ENCODE peak calls at places on chromosomes 3 and 15, in six cellular contexts. One of them, this sample, is unnamed.

GRCh38 chr3:14573706-14574105 is 33.6 kb upstream of the GRIP2 start:
- DNase-seq in MCF 10A: no peak
- DNase-seq in HTR-8/SVneo: no peak
- DNase-seq in activated naive CD4-positive, alpha-beta T cell treated with anti-CD3 and anti-CD28 coated beads for 36 hours: no peak
- DNase-seq in stimulated activated CD4-positive, alpha-beta T cell treated with anti-CD3 and anti-CD28 coated beads, Interleukin-12 subunit alpha, Interleukin-12 subunit beta, amount 100 ng/mL, for 48 hours: no peak
- DNase-seq in Panc1: no peak
- DNase-seq in this sample: no peak

GRCh38 chr3:183153210-183153950 is 9.2 kb downstream of the LAMP3 start:
- DNase-seq in MCF 10A: no peak
- DNase-seq in HTR-8/SVneo: no peak
- DNase-seq in activated naive CD4-positive, alpha-beta T cell treated with anti-CD3 and anti-CD28 coated beads for 36 hours: no peak
- DNase-seq in stimulated activated CD4-positive, alpha-beta T cell treated with anti-CD3 and anti-CD28 coated beads, Interleukin-12 subunit alpha, Interleukin-12 subunit beta, amount 100 ng/mL, for 48 hours: no peak
- DNase-seq in Panc1: no peak
- DNase-seq in this sample: no peak

GRCh38 chr3:191105418-191105817 is 93.6 kb upstream of the OSTN start:
- DNase-seq in MCF 10A: no peak
- DNase-seq in HTR-8/SVneo: no peak
- DNase-seq in activated naive CD4-positive, alpha-beta T cell treated with anti-CD3 and anti-CD28 coated beads for 36 hours: no peak
- DNase-seq in stimulated activated CD4-positive, alpha-beta T cell treated with anti-CD3 and anti-CD28 coated beads, Interleukin-12 subunit alpha, Interleukin-12 subunit beta, amount 100 ng/mL, for 48 hours: no peak
- DNase-seq in Panc1: no peak
- DNase-seq in this sample: no peak

GRCh38 chr3:144771401-144771870 is 799.8 kb downstream of the DIPK2A start:
- DNase-seq in MCF 10A: no peak
- DNase-seq in HTR-8/SVneo: no peak
- DNase-seq in activated naive CD4-positive, alpha-beta T cell treated with anti-CD3 and anti-CD28 coated beads for 36 hours: no peak
- DNase-seq in stimulated activated CD4-positive, alpha-beta T cell treated with anti-CD3 and anti-CD28 coated beads, Interleukin-12 subunit alpha, Interleukin-12 subunit beta, amount 100 ng/mL, for 48 hours: no peak
- DNase-seq in Panc1: no peak
- DNase-seq in this sample: peak; percentile 72

GRCh38 chr3:68832680-68833079 is 99.7 kb downstream of the TAFA4 start:
- DNase-seq in MCF 10A: no peak
- DNase-seq in HTR-8/SVneo: no peak
- DNase-seq in activated naive CD4-positive, alpha-beta T cell treated with anti-CD3 and anti-CD28 coated beads for 36 hours: no peak
- DNase-seq in stimulated activated CD4-positive, alpha-beta T cell treated with anti-CD3 and anti-CD28 coated beads, Interleukin-12 subunit alpha, Interleukin-12 subunit beta, amount 100 ng/mL, for 48 hours: no peak
- DNase-seq in Panc1: no peak
- DNase-seq in this sample: no peak

GRCh38 chr15:70835415-70835814 is 18.5 kb downstream of the LARP6 start:
- DNase-seq in MCF 10A: no peak
- DNase-seq in HTR-8/SVneo: no peak
- DNase-seq in activated naive CD4-positive, alpha-beta T cell treated with anti-CD3 and anti-CD28 coated beads for 36 hours: no peak
- DNase-seq in stimulated activated CD4-positive, alpha-beta T cell treated with anti-CD3 and anti-CD28 coated beads, Interleukin-12 subunit alpha, Interleukin-12 subunit beta, amount 100 ng/mL, for 48 hours: no peak
- DNase-seq in Panc1: no peak
- DNase-seq in this sample: no peak

GRCh38 chr15:51267714-51268105 is 70.7 kb downstream of the CYP19A1 start:
- DNase-seq in MCF 10A: no peak
- DNase-seq in HTR-8/SVneo: peak; percentile 21
- DNase-seq in activated naive CD4-positive, alpha-beta T cell treated with anti-CD3 and anti-CD28 coated beads for 36 hours: no peak
- DNase-seq in stimulated activated CD4-positive, alpha-beta T cell treated with anti-CD3 and anti-CD28 coated beads, Interleukin-12 subunit alpha, Interleukin-12 subunit beta, amount 100 ng/mL, for 48 hours: no peak
- DNase-seq in Panc1: no peak
- DNase-seq in this sample: no peak

GRCh38 chr3:53788038-53788437 is 58.2 kb downstream of the CHDH start:
- DNase-seq in MCF 10A: no peak
- DNase-seq in HTR-8/SVneo: no peak
- DNase-seq in activated naive CD4-positive, alpha-beta T cell treated with anti-CD3 and anti-CD28 coated beads for 36 hours: no peak
- DNase-seq in stimulated activated CD4-positive, alpha-beta T cell treated with anti-CD3 and anti-CD28 coated beads, Interleukin-12 subunit alpha, Interleukin-12 subunit beta, amount 100 ng/mL, for 48 hours: no peak
- DNase-seq in Panc1: no peak
- DNase-seq in this sample: no peak

GRCh38 chr15:101045835-101046691 is 126.9 kb downstream of the LRRK1 start:
- DNase-seq in MCF 10A: no peak
- DNase-seq in HTR-8/SVneo: no peak
- DNase-seq in activated naive CD4-positive, alpha-beta T cell treated with anti-CD3 and anti-CD28 coated beads for 36 hours: no peak
- DNase-seq in stimulated activated CD4-positive, alpha-beta T cell treated with anti-CD3 and anti-CD28 coated beads, Interleukin-12 subunit alpha, Interleukin-12 subunit beta, amount 100 ng/mL, for 48 hours: no peak
- DNase-seq in Panc1: no peak
- DNase-seq in this sample: no peak

GRCh38 chr15:85473455-85473854 is 93.1 kb downstream of the AKAP13 start:
- DNase-seq in MCF 10A: no peak
- DNase-seq in HTR-8/SVneo: no peak
- DNase-seq in activated naive CD4-positive, alpha-beta T cell treated with anti-CD3 and anti-CD28 coated beads for 36 hours: no peak
- DNase-seq in stimulated activated CD4-positive, alpha-beta T cell treated with anti-CD3 and anti-CD28 coated beads, Interleukin-12 subunit alpha, Interleukin-12 subunit beta, amount 100 ng/mL, for 48 hours: no peak
- DNase-seq in Panc1: no peak
- DNase-seq in this sample: no peak

This sample was measured in glomerular endothelial cell.